ENCODE peak calls at places on chromosomes 12 and 14, in six cellular contexts. I is A549, C is GM12865, O is heart right ventricle, Y is choroid plexus epithelial cell, M is colonic mucosa. S is an unnamed sample.

GRCh38 chr12:66132408-66132807 is 1.9 kb upstream of the LLPH start:
- DNase-seq in I (no peak), M (no peak), O (peak), C (no peak), Y (peak), S (peak)

GRCh38 chr14:102325791-102326345 is 6.3 kb downstream of the ZNF839 start:
- DNase-seq in I (no peak), Y (peak), M (no peak), C (no peak), O (no peak), S (peak)

GRCh38 chr14:65303185-65303901 is 109.2 kb upstream of the FUT8 start:
- DNase-seq in O (no peak), Y (no peak), M (peak), I (no peak), C (peak), S (no peak)

GRCh38 chr12:16043480-16043879 is 132.3 kb downstream of the DERA start:
- DNase-seq in O (no peak), Y (no peak), I (no peak), C (no peak), M (no peak), S (no peak)

GRCh38 chr12:106128526-106129430 is 10.0 kb downstream of the NUAK1 start:
- DNase-seq in I (no peak), M (no peak), Y (no peak), C (no peak), O (no peak), S (no peak)

GRCh38 chr12:127145929-127146789 is 1120.8 kb upstream of the TMEM132C start:
- DNase-seq in O (peak), M (peak), Y (peak), C (no peak), I (peak), S (peak)

GRCh38 chr12:71972441-71973074 is 33.9 kb downstream of the TPH2 start:
- DNase-seq in I (no peak), M (no peak), O (no peak), C (no peak), Y (no peak), S (no peak)

GRCh38 chr14:99907761-99908652 is 114.8 kb downstream of the EML1 start:
- DNase-seq in C (no peak), O (no peak), Y (no peak), I (no peak), M (no peak), S (no peak)

GRCh38 chr14:104879201-104879982 is 14.3 kb downstream of the CEP170B start:
- DNase-seq in I (no peak), O (no peak), C (no peak), Y (no peak), M (no peak), S (no peak)

GRCh38 chr14:50410921-50411320 is 14.2 kb upstream of the CDKL1 start:
- DNase-seq in C (no peak), I (no peak), O (no peak), M (no peak), Y (peak), S (no peak)

GRCh38 chr14:98633380-98633779 is 638.6 kb downstream of the BCL11B start:
- DNase-seq in M (no peak), O (no peak), C (no peak), I (no peak), Y (no peak), S (no peak)

GRCh38 chr12:50937653-50938052 is 14.7 kb upstream of the HIGD1C start:
- DNase-seq in Y (no peak), M (no peak), C (no peak), O (no peak), I (no peak), S (no peak)

GRCh38 chr14:75229576-75229922 is 49.1 kb upstream of the FOS start:
- DNase-seq in M (peak), O (no peak), I (no peak), C (no peak), Y (no peak), S (no peak)

GRCh38 chr14:91417983-91418386 is 365 bp upstream of the CCDC88C start:
- DNase-seq in C (peak), O (no peak), I (peak), Y (no peak), M (no peak), S (no peak)

GRCh38 chr14:77044776-77045569 is 16.5 kb upstream of the IRF2BPL start:
- DNase-seq in C (no peak), O (no peak), I (no peak), Y (peak), M (no peak), S (peak)

GRCh38 chr12:94203796-94204195 is 55.4 kb downstream of the PLXNC1 start:
- DNase-seq in O (no peak), C (no peak), Y (peak), I (no peak), M (no peak), S (no peak)

GRCh38 chr12:94206886-94207285 is 58.5 kb downstream of the PLXNC1 start:
- DNase-seq in M (no peak), Y (peak), I (no peak), C (no peak), O (no peak), S (no peak)

GRCh38 chr12:94207467-94208432 is 59.4 kb downstream of the PLXNC1 start:
- DNase-seq in M (no peak), Y (peak), I (no peak), C (peak), O (peak), S (no peak)

GRCh38 chr12:94204647-94205247 is 56.4 kb downstream of the PLXNC1 start:
- DNase-seq in C (peak), Y (no peak), O (no peak), M (no peak), I (no peak), S (no peak)

DNA sequence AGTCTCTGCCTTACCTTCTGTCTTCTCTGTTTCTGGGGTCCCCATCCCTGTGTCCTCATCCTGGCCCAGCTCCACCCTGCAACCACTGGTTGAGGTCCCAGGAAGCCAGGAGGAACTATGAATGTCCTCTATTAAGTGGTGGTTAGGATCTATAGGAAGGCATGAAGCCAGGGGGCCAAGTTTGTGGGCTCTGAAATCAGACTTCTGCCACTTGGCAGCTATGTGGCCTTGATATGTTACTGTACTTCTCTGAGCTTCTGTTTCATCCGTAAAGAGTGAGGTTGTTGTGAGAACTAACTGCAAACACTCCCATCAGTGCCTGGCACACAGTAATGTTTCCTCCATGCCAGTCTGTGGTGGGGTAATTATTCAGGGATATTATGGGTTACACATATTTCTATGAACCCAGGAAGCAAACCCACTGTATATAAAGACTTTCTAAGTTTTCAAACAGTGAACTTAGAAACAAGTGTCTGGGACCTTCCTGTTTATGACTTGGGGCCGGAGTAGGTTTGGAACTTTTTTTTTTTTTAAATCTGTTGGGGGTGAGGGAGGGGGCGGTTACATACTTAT is 57.4 kb downstream of the PLXNC1 start:
- DNase-seq in M (no peak), Y (no peak), C (peak), O (no peak), I (no peak), S (no peak)
- H3K4me3 ChIP-seq in M (no peak), Y (no peak), C (peak), O (no peak), I (no peak), S (no peak)

GRCh38 chr12:108856170-108856427 is 1.3 kb downstream of the SSH1 start:
- DNase-seq in C (no peak), Y (no peak), I (no peak), O (no peak), M (no peak), S (no peak)
- H3K4me3 ChIP-seq in C (peak), Y (peak), I (peak), O (peak), M (peak), S (peak)

DNA sequence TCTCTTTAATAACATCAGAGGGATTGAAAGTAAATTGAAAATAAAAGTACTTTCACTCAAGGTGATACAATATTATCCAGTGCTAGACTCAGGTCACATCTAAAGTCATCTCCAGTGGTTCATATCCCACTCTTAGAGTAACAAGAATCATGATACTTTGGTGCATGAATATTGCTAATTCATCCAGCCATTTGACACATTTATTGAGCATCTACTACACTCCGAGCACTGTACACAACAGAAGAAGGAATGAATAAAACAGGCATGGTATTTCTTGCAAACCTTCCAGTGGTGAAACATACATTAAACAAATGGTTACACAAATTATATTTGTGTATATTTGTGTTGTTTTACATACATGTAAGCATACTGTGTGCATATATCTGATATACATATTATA is 116.0 kb upstream of the TMCC3 start:
- DNase-seq in I (no peak), Y (no peak), O (no peak), C (no peak), M (no peak), S (no peak)
- H3K4me3 ChIP-seq in I (no peak), Y (no peak), O (no peak), C (no peak), M (no peak), S (no peak)

DNA sequence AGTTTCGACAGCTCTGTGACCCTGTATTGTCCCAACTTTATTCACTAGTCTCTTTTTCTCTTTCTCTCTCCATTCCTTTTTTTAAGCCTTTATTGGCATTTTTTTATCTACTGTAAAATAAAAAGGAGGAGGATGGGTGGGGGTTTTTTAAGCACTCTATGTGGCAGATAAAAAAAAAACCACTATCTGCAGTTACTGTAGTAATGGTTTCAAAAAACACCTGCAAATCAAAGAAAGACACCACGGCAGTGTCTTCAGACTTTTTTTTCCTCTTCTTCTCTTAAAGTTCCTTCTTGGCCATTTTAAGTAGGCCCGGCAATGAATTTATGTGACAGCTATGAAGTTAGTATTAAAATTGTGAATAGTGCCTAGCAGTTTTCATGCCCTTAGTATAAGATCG is 1.4 kb downstream of the C12orf42 start:
- DNase-seq in C (no peak), M (no peak), O (no peak), Y (no peak), I (no peak), S (no peak)
- H3K4me3 ChIP-seq in C (no peak), M (no peak), O (no peak), Y (no peak), I (no peak), S (no peak)

DNA sequence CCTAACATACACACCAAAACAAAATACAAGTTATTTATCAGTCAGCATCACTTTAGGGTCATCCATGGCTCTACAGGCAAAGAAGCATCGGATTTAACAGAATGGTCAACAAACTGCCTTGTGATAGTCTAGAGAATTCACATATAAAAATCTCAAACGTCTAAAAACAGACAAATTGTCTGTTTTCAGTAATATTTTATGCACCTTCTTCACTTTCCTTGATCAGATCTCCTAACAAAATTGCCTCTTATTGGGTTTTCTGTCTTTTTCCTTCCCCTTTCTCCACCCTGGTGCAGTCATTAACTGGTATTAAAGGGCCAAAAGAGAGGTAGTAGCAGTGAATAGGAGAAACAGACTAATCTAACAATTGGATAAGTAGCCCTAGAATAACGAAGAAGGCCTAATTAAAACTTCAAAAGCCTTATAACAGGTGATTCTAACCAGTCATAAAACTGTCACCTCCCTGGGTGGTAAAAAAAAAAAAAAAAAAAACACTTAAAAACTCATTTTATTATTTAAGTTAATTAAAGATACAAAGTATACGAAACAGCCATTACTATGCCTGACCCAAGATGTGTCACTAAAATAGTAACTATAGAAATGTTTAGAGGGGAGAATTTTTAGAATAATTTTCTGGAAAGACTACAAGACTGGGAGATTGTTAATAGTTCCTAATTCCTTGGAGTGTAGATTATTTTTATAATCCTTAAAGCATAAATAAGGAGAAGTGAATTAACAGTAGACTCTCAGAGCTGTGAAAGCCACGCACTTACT is 1.5 kb downstream of the KIF21A start:
- DNase-seq in C (no peak), O (no peak), I (no peak), M (no peak), Y (no peak), S (no peak)
- H3K4me3 ChIP-seq in C (peak), O (peak), I (peak), M (peak), Y (no peak), S (peak)

DNA sequence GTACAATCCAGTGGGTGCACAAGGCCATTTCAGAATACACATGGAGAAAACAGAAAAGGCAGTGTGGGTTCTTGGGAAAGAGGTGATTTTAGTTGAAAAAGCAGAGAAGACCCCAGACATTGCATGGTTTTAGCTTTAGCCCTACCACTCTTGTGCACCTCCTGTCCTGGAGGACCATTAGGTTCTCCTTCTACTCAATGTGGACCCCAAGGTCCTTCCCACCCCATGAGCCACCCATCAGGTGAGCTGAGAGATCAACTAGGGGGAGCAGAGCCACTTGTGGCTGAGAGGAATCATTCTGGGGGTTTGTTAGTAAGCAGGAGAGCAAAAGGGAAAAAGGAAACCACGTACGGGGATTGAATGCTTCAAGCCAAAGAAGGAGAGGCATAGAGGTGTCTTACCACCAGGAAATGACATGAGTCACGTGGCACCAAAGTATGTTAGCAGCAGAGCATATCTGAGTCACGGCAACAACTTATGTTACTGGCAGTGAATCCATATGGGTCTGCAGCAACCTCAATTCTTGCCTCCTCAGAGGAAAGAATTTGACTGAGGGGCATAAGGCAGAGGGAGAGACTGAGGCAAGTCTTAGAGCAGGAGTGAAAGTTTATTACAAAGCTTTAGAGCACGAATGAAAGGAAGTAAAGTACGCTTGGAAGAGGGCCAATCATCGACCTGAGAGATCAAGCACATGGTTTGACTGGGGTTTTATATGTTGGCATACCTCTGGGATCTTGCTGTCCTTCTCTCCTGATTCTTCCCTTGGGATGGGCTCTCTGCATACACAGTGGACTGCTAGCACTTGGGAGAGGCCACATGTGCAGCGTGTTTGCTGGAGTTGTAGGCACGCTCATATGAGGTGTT is 73.9 kb downstream of the HSD17B6 start:
- DNase-seq in I (no peak), C (peak), M (no peak), Y (peak), O (no peak), S (no peak)
- H3K4me3 ChIP-seq in I (no peak), C (no peak), M (no peak), Y (no peak), O (no peak), S (no peak)